ENCODE peak calls at places on chromosomes 13 and 19, in eight cellular contexts. One of them, this sample, is unnamed.

GRCh38 chr13:79246575-79246949 is 159.5 kb downstream of the RBM26 start:
- DNase-seq in NCI-H1092: no peak
- DNase-seq in fibroblast of mammary gland: no peak
- DNase-seq in stimulated activated CD4-positive, alpha-beta T cell treated with anti-CD3 and anti-CD28 coated beads, TNF-alpha, amount 100 ng/mL, for 48 hours: no peak
- DNase-seq in effector memory CD4-positive, alpha-beta T cell: no peak
- DNase-seq in IMR-90: no peak
- DNase-seq in EL: no peak
- DNase-seq in AG20443: no peak
- DNase-seq in this sample: no peak

GRCh38 chr19:6227941-6228325 is 51.8 kb downstream of the MLLT1 start:
- DNase-seq in NCI-H1092: no peak
- DNase-seq in fibroblast of mammary gland: no peak
- DNase-seq in stimulated activated CD4-positive, alpha-beta T cell treated with anti-CD3 and anti-CD28 coated beads, TNF-alpha, amount 100 ng/mL, for 48 hours: no peak
- DNase-seq in effector memory CD4-positive, alpha-beta T cell: no peak
- DNase-seq in IMR-90: no peak
- DNase-seq in EL: no peak
- DNase-seq in AG20443: no peak
- DNase-seq in this sample: no peak

GRCh38 chr13:59112375-59112774 is 1051.4 kb downstream of the DIAPH3 start:
- DNase-seq in NCI-H1092: no peak
- DNase-seq in fibroblast of mammary gland: peak
- DNase-seq in stimulated activated CD4-positive, alpha-beta T cell treated with anti-CD3 and anti-CD28 coated beads, TNF-alpha, amount 100 ng/mL, for 48 hours: no peak
- DNase-seq in effector memory CD4-positive, alpha-beta T cell: no peak
- DNase-seq in IMR-90: peak
- DNase-seq in EL: peak
- DNase-seq in AG20443: peak
- DNase-seq in this sample: peak

GRCh38 chr13:42377640-42378382 is 105.9 kb downstream of the AKAP11 start:
- DNase-seq in NCI-H1092: no peak
- DNase-seq in fibroblast of mammary gland: no peak
- DNase-seq in stimulated activated CD4-positive, alpha-beta T cell treated with anti-CD3 and anti-CD28 coated beads, TNF-alpha, amount 100 ng/mL, for 48 hours: no peak
- DNase-seq in effector memory CD4-positive, alpha-beta T cell: no peak
- DNase-seq in IMR-90: no peak
- DNase-seq in EL: no peak
- DNase-seq in AG20443: no peak
- DNase-seq in this sample: no peak

GRCh38 chr19:14062558-14062855 is 631 bp upstream of the PALM3 start:
- DNase-seq in NCI-H1092: no peak
- DNase-seq in fibroblast of mammary gland: no peak
- DNase-seq in stimulated activated CD4-positive, alpha-beta T cell treated with anti-CD3 and anti-CD28 coated beads, TNF-alpha, amount 100 ng/mL, for 48 hours: no peak
- DNase-seq in effector memory CD4-positive, alpha-beta T cell: no peak
- DNase-seq in IMR-90: no peak
- DNase-seq in EL: no peak
- DNase-seq in AG20443: no peak
- DNase-seq in this sample: no peak

GRCh38 chr19:45825917-45826893 is 11.1 kb upstream of the RSPH6A start:
- DNase-seq in NCI-H1092: no peak
- DNase-seq in fibroblast of mammary gland: no peak
- DNase-seq in stimulated activated CD4-positive, alpha-beta T cell treated with anti-CD3 and anti-CD28 coated beads, TNF-alpha, amount 100 ng/mL, for 48 hours: no peak
- DNase-seq in effector memory CD4-positive, alpha-beta T cell: no peak
- DNase-seq in IMR-90: no peak
- DNase-seq in EL: no peak
- DNase-seq in AG20443: no peak
- DNase-seq in this sample: no peak

GRCh38 chr13:50911051-50911690 is 1.6 kb downstream of the RNASEH2B start:
- DNase-seq in NCI-H1092: no peak
- DNase-seq in fibroblast of mammary gland: peak
- DNase-seq in stimulated activated CD4-positive, alpha-beta T cell treated with anti-CD3 and anti-CD28 coated beads, TNF-alpha, amount 100 ng/mL, for 48 hours: no peak
- DNase-seq in effector memory CD4-positive, alpha-beta T cell: no peak
- DNase-seq in IMR-90: no peak
- DNase-seq in EL: peak
- DNase-seq in AG20443: no peak
- DNase-seq in this sample: no peak

GRCh38 chr13:40550130-40550529 is 116.3 kb downstream of the FOXO1 start:
- DNase-seq in NCI-H1092: no peak
- DNase-seq in fibroblast of mammary gland: peak
- DNase-seq in stimulated activated CD4-positive, alpha-beta T cell treated with anti-CD3 and anti-CD28 coated beads, TNF-alpha, amount 100 ng/mL, for 48 hours: no peak
- DNase-seq in effector memory CD4-positive, alpha-beta T cell: no peak
- DNase-seq in IMR-90: no peak
- DNase-seq in EL: peak
- DNase-seq in AG20443: no peak
- DNase-seq in this sample: no peak

GRCh38 chr13:109616021-109616420 is 170.4 kb downstream of the IRS2 start:
- DNase-seq in NCI-H1092: no peak
- DNase-seq in fibroblast of mammary gland: no peak
- DNase-seq in stimulated activated CD4-positive, alpha-beta T cell treated with anti-CD3 and anti-CD28 coated beads, TNF-alpha, amount 100 ng/mL, for 48 hours: no peak
- DNase-seq in effector memory CD4-positive, alpha-beta T cell: no peak
- DNase-seq in IMR-90: no peak
- DNase-seq in EL: no peak
- DNase-seq in AG20443: no peak
- DNase-seq in this sample: no peak

GRCh38 chr19:42465827-42466280 is 23.1 kb upstream of the CXCL17 start:
- DNase-seq in NCI-H1092: no peak
- DNase-seq in fibroblast of mammary gland: no peak
- DNase-seq in stimulated activated CD4-positive, alpha-beta T cell treated with anti-CD3 and anti-CD28 coated beads, TNF-alpha, amount 100 ng/mL, for 48 hours: no peak
- DNase-seq in effector memory CD4-positive, alpha-beta T cell: no peak
- DNase-seq in IMR-90: no peak
- DNase-seq in EL: no peak
- DNase-seq in AG20443: no peak
- DNase-seq in this sample: no peak

GRCh38 chr13:97496511-97496910 is 62.5 kb downstream of the RAP2A start:
- DNase-seq in NCI-H1092: no peak
- DNase-seq in fibroblast of mammary gland: no peak
- DNase-seq in stimulated activated CD4-positive, alpha-beta T cell treated with anti-CD3 and anti-CD28 coated beads, TNF-alpha, amount 100 ng/mL, for 48 hours: no peak
- DNase-seq in effector memory CD4-positive, alpha-beta T cell: no peak
- DNase-seq in IMR-90: no peak
- DNase-seq in EL: no peak
- DNase-seq in AG20443: no peak
- DNase-seq in this sample: no peak

GRCh38 chr13:50801087-50801931 is 42.2 kb downstream of the DLEU7 start:
- DNase-seq in NCI-H1092: peak
- DNase-seq in fibroblast of mammary gland: peak
- DNase-seq in stimulated activated CD4-positive, alpha-beta T cell treated with anti-CD3 and anti-CD28 coated beads, TNF-alpha, amount 100 ng/mL, for 48 hours: peak
- DNase-seq in effector memory CD4-positive, alpha-beta T cell: peak
- DNase-seq in IMR-90: peak
- DNase-seq in EL: peak
- DNase-seq in AG20443: peak
- DNase-seq in this sample: peak

GRCh38 chr19:7857727-7858701 is 16.2 kb downstream of the PRR36 start:
- DNase-seq in NCI-H1092: no peak
- DNase-seq in fibroblast of mammary gland: no peak
- DNase-seq in stimulated activated CD4-positive, alpha-beta T cell treated with anti-CD3 and anti-CD28 coated beads, TNF-alpha, amount 100 ng/mL, for 48 hours: no peak
- DNase-seq in effector memory CD4-positive, alpha-beta T cell: no peak
- DNase-seq in IMR-90: no peak
- DNase-seq in EL: no peak
- DNase-seq in AG20443: no peak
- DNase-seq in this sample: no peak

GRCh38 chr19:29528350-29528945 is 2.7 kb downstream of the VSTM2B start:
- DNase-seq in NCI-H1092: peak
- DNase-seq in fibroblast of mammary gland: peak
- DNase-seq in stimulated activated CD4-positive, alpha-beta T cell treated with anti-CD3 and anti-CD28 coated beads, TNF-alpha, amount 100 ng/mL, for 48 hours: peak
- DNase-seq in effector memory CD4-positive, alpha-beta T cell: no peak
- DNase-seq in IMR-90: peak
- DNase-seq in EL: peak
- DNase-seq in AG20443: peak
- DNase-seq in this sample: peak

GRCh38 chr19:50546527-50547221 is 21.6 kb downstream of the LRRC4B start:
- DNase-seq in NCI-H1092: no peak
- DNase-seq in fibroblast of mammary gland: no peak
- DNase-seq in stimulated activated CD4-positive, alpha-beta T cell treated with anti-CD3 and anti-CD28 coated beads, TNF-alpha, amount 100 ng/mL, for 48 hours: no peak
- DNase-seq in effector memory CD4-positive, alpha-beta T cell: no peak
- DNase-seq in IMR-90: no peak
- DNase-seq in EL: no peak
- DNase-seq in AG20443: no peak
- DNase-seq in this sample: no peak

GRCh38 chr13:43046259-43046658 is 22.9 kb downstream of the DNAJC15 start:
- DNase-seq in NCI-H1092: no peak
- DNase-seq in fibroblast of mammary gland: no peak
- DNase-seq in stimulated activated CD4-positive, alpha-beta T cell treated with anti-CD3 and anti-CD28 coated beads, TNF-alpha, amount 100 ng/mL, for 48 hours: no peak
- DNase-seq in effector memory CD4-positive, alpha-beta T cell: no peak
- DNase-seq in IMR-90: no peak
- DNase-seq in EL: no peak
- DNase-seq in AG20443: no peak
- DNase-seq in this sample: no peak

GRCh38 chr13:28678809-28679208 is 19.9 kb downstream of the POMP start:
- DNase-seq in NCI-H1092: no peak
- DNase-seq in fibroblast of mammary gland: peak
- DNase-seq in stimulated activated CD4-positive, alpha-beta T cell treated with anti-CD3 and anti-CD28 coated beads, TNF-alpha, amount 100 ng/mL, for 48 hours: no peak
- DNase-seq in effector memory CD4-positive, alpha-beta T cell: no peak
- DNase-seq in IMR-90: no peak
- DNase-seq in EL: no peak
- DNase-seq in AG20443: no peak
- DNase-seq in this sample: no peak

GRCh38 chr19:46634045-46634655 is 1.9 kb downstream of the GNG8 start:
- DNase-seq in NCI-H1092: no peak
- DNase-seq in fibroblast of mammary gland: peak
- DNase-seq in stimulated activated CD4-positive, alpha-beta T cell treated with anti-CD3 and anti-CD28 coated beads, TNF-alpha, amount 100 ng/mL, for 48 hours: peak
- DNase-seq in effector memory CD4-positive, alpha-beta T cell: peak
- DNase-seq in IMR-90: peak
- DNase-seq in EL: peak
- DNase-seq in AG20443: peak
- DNase-seq in this sample: peak

GRCh38 chr19:29206453-29206852 is 6.5 kb downstream of the UQCRFS1 start:
- DNase-seq in NCI-H1092: no peak
- DNase-seq in fibroblast of mammary gland: no peak
- DNase-seq in stimulated activated CD4-positive, alpha-beta T cell treated with anti-CD3 and anti-CD28 coated beads, TNF-alpha, amount 100 ng/mL, for 48 hours: no peak
- DNase-seq in effector memory CD4-positive, alpha-beta T cell: no peak
- DNase-seq in IMR-90: no peak
- DNase-seq in EL: no peak
- DNase-seq in AG20443: no peak
- DNase-seq in this sample: no peak

GRCh38 chr19:47155141-47155540 is 24.5 kb downstream of the SAE1 start:
- DNase-seq in NCI-H1092: no peak
- DNase-seq in fibroblast of mammary gland: no peak
- DNase-seq in stimulated activated CD4-positive, alpha-beta T cell treated with anti-CD3 and anti-CD28 coated beads, TNF-alpha, amount 100 ng/mL, for 48 hours: no peak
- DNase-seq in effector memory CD4-positive, alpha-beta T cell: no peak
- DNase-seq in IMR-90: no peak
- DNase-seq in EL: no peak
- DNase-seq in AG20443: peak
- DNase-seq in this sample: no peak

GRCh38 chr19:2969104-2969504 is 8.3 kb upstream of the TLE6 start:
- DNase-seq in NCI-H1092: peak
- DNase-seq in fibroblast of mammary gland: peak
- DNase-seq in stimulated activated CD4-positive, alpha-beta T cell treated with anti-CD3 and anti-CD28 coated beads, TNF-alpha, amount 100 ng/mL, for 48 hours: no peak
- DNase-seq in effector memory CD4-positive, alpha-beta T cell: no peak
- DNase-seq in IMR-90: no peak
- DNase-seq in EL: no peak
- DNase-seq in AG20443: no peak
- DNase-seq in this sample: no peak

GRCh38 chr13:33318744-33319143 is 33.2 kb upstream of the STARD13 start:
- DNase-seq in NCI-H1092: no peak
- DNase-seq in fibroblast of mammary gland: peak
- DNase-seq in stimulated activated CD4-positive, alpha-beta T cell treated with anti-CD3 and anti-CD28 coated beads, TNF-alpha, amount 100 ng/mL, for 48 hours: no peak
- DNase-seq in effector memory CD4-positive, alpha-beta T cell: no peak
- DNase-seq in IMR-90: no peak
- DNase-seq in EL: peak
- DNase-seq in AG20443: no peak
- DNase-seq in this sample: no peak

GRCh38 chr19:54062643-54063042 is 1.1 kb downstream of the VSTM1 start:
- DNase-seq in NCI-H1092: no peak
- DNase-seq in fibroblast of mammary gland: no peak
- DNase-seq in stimulated activated CD4-positive, alpha-beta T cell treated with anti-CD3 and anti-CD28 coated beads, TNF-alpha, amount 100 ng/mL, for 48 hours: no peak
- DNase-seq in effector memory CD4-positive, alpha-beta T cell: no peak
- DNase-seq in IMR-90: no peak
- DNase-seq in EL: no peak
- DNase-seq in AG20443: no peak
- DNase-seq in this sample: no peak

GRCh38 chr13:109642358-109642757 is 144.0 kb downstream of the IRS2 start:
- DNase-seq in NCI-H1092: no peak
- DNase-seq in fibroblast of mammary gland: no peak
- DNase-seq in stimulated activated CD4-positive, alpha-beta T cell treated with anti-CD3 and anti-CD28 coated beads, TNF-alpha, amount 100 ng/mL, for 48 hours: no peak
- DNase-seq in effector memory CD4-positive, alpha-beta T cell: no peak
- DNase-seq in IMR-90: no peak
- DNase-seq in EL: no peak
- DNase-seq in AG20443: no peak
- DNase-seq in this sample: no peak

GRCh38 chr13:53520132-53520531 is 491.5 kb downstream of the OLFM4 start:
- DNase-seq in NCI-H1092: no peak
- DNase-seq in fibroblast of mammary gland: no peak
- DNase-seq in stimulated activated CD4-positive, alpha-beta T cell treated with anti-CD3 and anti-CD28 coated beads, TNF-alpha, amount 100 ng/mL, for 48 hours: no peak
- DNase-seq in effector memory CD4-positive, alpha-beta T cell: no peak
- DNase-seq in IMR-90: no peak
- DNase-seq in EL: no peak
- DNase-seq in AG20443: no peak
- DNase-seq in this sample: no peak

GRCh38 chr13:93017493-93018112 is 209.0 kb upstream of the GPC6 start:
- DNase-seq in NCI-H1092: no peak
- DNase-seq in fibroblast of mammary gland: no peak
- DNase-seq in stimulated activated CD4-positive, alpha-beta T cell treated with anti-CD3 and anti-CD28 coated beads, TNF-alpha, amount 100 ng/mL, for 48 hours: no peak
- DNase-seq in effector memory CD4-positive, alpha-beta T cell: no peak
- DNase-seq in IMR-90: no peak
- DNase-seq in EL: no peak
- DNase-seq in AG20443: no peak
- DNase-seq in this sample: no peak

GRCh38 chr19:13117772-13118423 is at the start of gene NACC1:
- DNase-seq in NCI-H1092: peak
- DNase-seq in fibroblast of mammary gland: peak
- DNase-seq in stimulated activated CD4-positive, alpha-beta T cell treated with anti-CD3 and anti-CD28 coated beads, TNF-alpha, amount 100 ng/mL, for 48 hours: peak
- DNase-seq in effector memory CD4-positive, alpha-beta T cell: peak
- DNase-seq in IMR-90: peak
- DNase-seq in EL: peak
- DNase-seq in AG20443: peak
- DNase-seq in this sample: peak

GRCh38 chr13:33927315-33927714 is 109.4 kb downstream of the RFC3 start:
- DNase-seq in NCI-H1092: no peak
- DNase-seq in fibroblast of mammary gland: peak
- DNase-seq in stimulated activated CD4-positive, alpha-beta T cell treated with anti-CD3 and anti-CD28 coated beads, TNF-alpha, amount 100 ng/mL, for 48 hours: no peak
- DNase-seq in effector memory CD4-positive, alpha-beta T cell: no peak
- DNase-seq in IMR-90: peak
- DNase-seq in EL: peak
- DNase-seq in AG20443: peak
- DNase-seq in this sample: peak